ENCODE peak calls at places on chromosomes 12 and 14, in seven cellular contexts. One of them, this sample, is unnamed.

GRCh38 chr14:35337557-35338255 is 45.5 kb downstream of the PSMA6 start:
- DNase-seq in Panc1: no peak
- DNase-seq in HCT116: no peak
- DNase-seq in HL-60: no peak
- DNase-seq in HepG2: no peak
- DNase-seq in K562: no peak
- DNase-seq in A549: peak
- DNase-seq in this sample: peak

GRCh38 chr12:108850854-108851573 is 6.4 kb downstream of the SSH1 start:
- DNase-seq in Panc1: no peak
- DNase-seq in HCT116: no peak
- DNase-seq in HL-60: no peak
- DNase-seq in HepG2: no peak
- DNase-seq in K562: peak
- DNase-seq in A549: peak
- DNase-seq in this sample: no peak

GRCh38 chr14:86665975-86666374 is 1136.0 kb downstream of the FLRT2 start:
- DNase-seq in Panc1: no peak
- DNase-seq in HCT116: no peak
- DNase-seq in HL-60: no peak
- DNase-seq in HepG2: no peak
- DNase-seq in K562: no peak
- DNase-seq in A549: no peak
- DNase-seq in this sample: no peak

GRCh38 chr14:105090493-105091334 is 25.5 kb upstream of the GPR132 start:
- DNase-seq in Panc1: no peak
- DNase-seq in HCT116: peak
- DNase-seq in HL-60: peak
- DNase-seq in HepG2: peak
- DNase-seq in K562: peak
- DNase-seq in A549: peak
- DNase-seq in this sample: peak

GRCh38 chr14:50601405-50601804 is 41.5 kb downstream of the ATL1 start:
- DNase-seq in Panc1: no peak
- DNase-seq in HCT116: no peak
- DNase-seq in HL-60: no peak
- DNase-seq in HepG2: no peak
- DNase-seq in K562: no peak
- DNase-seq in A549: peak
- DNase-seq in this sample: no peak

GRCh38 chr14:78278464-78278863 is 108.3 kb downstream of the NRXN3 start:
- DNase-seq in Panc1: no peak
- DNase-seq in HCT116: no peak
- DNase-seq in HL-60: no peak
- DNase-seq in HepG2: no peak
- DNase-seq in K562: no peak
- DNase-seq in A549: no peak
- DNase-seq in this sample: no peak

GRCh38 chr12:71693126-71693525 is 7.2 kb downstream of the TMEM19 start:
- DNase-seq in Panc1: no peak
- DNase-seq in HCT116: no peak
- DNase-seq in HL-60: no peak
- DNase-seq in HepG2: no peak
- DNase-seq in K562: no peak
- DNase-seq in A549: no peak
- DNase-seq in this sample: no peak

GRCh38 chr12:53467880-53468279 is 16.0 kb downstream of the PCBP2 start:
- DNase-seq in Panc1: no peak
- DNase-seq in HCT116: no peak
- DNase-seq in HL-60: no peak
- DNase-seq in HepG2: no peak
- DNase-seq in K562: no peak
- DNase-seq in A549: no peak
- DNase-seq in this sample: no peak

GRCh38 chr14:61950340-61950739 is 188.1 kb downstream of the SNAPC1 start:
- DNase-seq in Panc1: no peak
- DNase-seq in HCT116: no peak
- DNase-seq in HL-60: no peak
- DNase-seq in HepG2: no peak
- DNase-seq in K562: no peak
- DNase-seq in A549: no peak
- DNase-seq in this sample: no peak

GRCh38 chr12:53989227-53990113 is 4.5 kb downstream of the HOXC10 start:
- DNase-seq in Panc1: no peak
- DNase-seq in HCT116: no peak
- DNase-seq in HL-60: no peak
- DNase-seq in HepG2: peak
- DNase-seq in K562: peak
- DNase-seq in A549: peak
- DNase-seq in this sample: peak

GRCh38 chr12:57765003-57765697 is 1.7 kb downstream of the CYP27B1 start:
- DNase-seq in Panc1: no peak
- DNase-seq in HCT116: no peak
- DNase-seq in HL-60: no peak
- DNase-seq in HepG2: peak
- DNase-seq in K562: no peak
- DNase-seq in A549: peak
- DNase-seq in this sample: peak

GRCh38 chr12:67419810-67420209 is 150.7 kb downstream of the CAND1 start:
- DNase-seq in Panc1: no peak
- DNase-seq in HCT116: no peak
- DNase-seq in HL-60: no peak
- DNase-seq in HepG2: no peak
- DNase-seq in K562: peak
- DNase-seq in A549: no peak
- DNase-seq in this sample: peak

GRCh38 chr12:98741615-98742265 is 96.7 kb downstream of the APAF1 start:
- DNase-seq in Panc1: no peak
- DNase-seq in HCT116: no peak
- DNase-seq in HL-60: no peak
- DNase-seq in HepG2: no peak
- DNase-seq in K562: peak
- DNase-seq in A549: no peak
- DNase-seq in this sample: peak

DNA sequence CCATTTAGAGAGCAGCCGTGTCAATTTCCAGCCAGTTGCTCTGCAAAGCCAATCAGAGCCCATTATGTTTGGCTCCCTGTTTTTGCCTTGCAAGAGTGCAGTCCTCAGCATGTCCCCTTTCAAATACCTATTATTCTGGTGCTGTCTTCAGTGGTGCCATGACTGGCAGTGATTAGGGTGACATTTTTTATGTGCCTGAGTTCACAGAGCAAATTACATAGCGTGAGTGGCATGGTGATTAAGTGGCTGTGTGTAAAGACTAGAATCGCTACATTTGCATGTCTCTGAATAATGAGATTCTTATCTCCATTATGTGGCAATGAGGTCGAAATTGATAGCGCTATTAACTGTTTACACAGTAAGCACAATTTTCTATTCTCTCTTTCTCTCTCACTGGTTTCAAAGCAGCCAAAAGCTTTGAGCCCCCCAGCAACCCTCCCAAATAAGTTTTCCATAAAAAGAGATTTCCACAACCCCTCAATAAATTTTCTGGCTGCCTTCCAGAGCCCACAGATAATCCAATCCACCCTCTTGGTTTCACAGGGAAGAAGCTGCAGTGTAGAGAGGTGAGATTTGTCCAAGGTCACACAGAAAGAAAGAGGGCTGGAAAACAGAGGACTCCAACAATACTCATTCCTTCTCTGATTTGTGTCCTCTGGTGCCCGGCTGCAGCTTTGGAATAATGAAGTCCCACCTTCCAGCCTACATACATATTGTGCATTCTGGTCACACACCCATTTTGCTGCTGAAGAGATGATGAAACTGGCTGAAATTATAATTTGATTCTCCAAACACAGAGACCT is 58.8 kb upstream of the NUDT4 start:
- DNase-seq in Panc1: no peak
- DNase-seq in HCT116: no peak
- DNase-seq in HL-60: no peak
- DNase-seq in HepG2: no peak
- DNase-seq in K562: no peak
- DNase-seq in A549: no peak
- DNase-seq in this sample: no peak
- TF ChIP-seq REST in Panc1: no peak
- TF ChIP-seq REST in HCT116: no peak
- TF ChIP-seq REST in HL-60: no peak
- TF ChIP-seq REST in HepG2: no peak
- TF ChIP-seq REST in K562: no peak
- TF ChIP-seq REST in A549: no peak
- TF ChIP-seq REST in this sample: no peak

GRCh38 chr14:85576848-85577541 is 47.1 kb downstream of the FLRT2 start:
- DNase-seq in Panc1: no peak
- DNase-seq in HCT116: no peak
- DNase-seq in HL-60: no peak
- DNase-seq in HepG2: no peak
- DNase-seq in K562: no peak
- DNase-seq in A549: no peak
- DNase-seq in this sample: no peak

GRCh38 chr14:85576161-85576560 is 46.2 kb downstream of the FLRT2 start:
- DNase-seq in Panc1: no peak
- DNase-seq in HCT116: no peak
- DNase-seq in HL-60: no peak
- DNase-seq in HepG2: no peak
- DNase-seq in K562: no peak
- DNase-seq in A549: no peak
- DNase-seq in this sample: no peak

GRCh38 chr14:85575617-85575898 is 45.6 kb downstream of the FLRT2 start:
- DNase-seq in Panc1: no peak
- DNase-seq in HCT116: no peak
- DNase-seq in HL-60: no peak
- DNase-seq in HepG2: no peak
- DNase-seq in K562: no peak
- DNase-seq in A549: no peak
- DNase-seq in this sample: peak

GRCh38 chr14:85573406-85573805 is 43.5 kb downstream of the FLRT2 start:
- DNase-seq in Panc1: no peak
- DNase-seq in HCT116: no peak
- DNase-seq in HL-60: no peak
- DNase-seq in HepG2: no peak
- DNase-seq in K562: no peak
- DNase-seq in A549: no peak
- DNase-seq in this sample: no peak

DNA sequence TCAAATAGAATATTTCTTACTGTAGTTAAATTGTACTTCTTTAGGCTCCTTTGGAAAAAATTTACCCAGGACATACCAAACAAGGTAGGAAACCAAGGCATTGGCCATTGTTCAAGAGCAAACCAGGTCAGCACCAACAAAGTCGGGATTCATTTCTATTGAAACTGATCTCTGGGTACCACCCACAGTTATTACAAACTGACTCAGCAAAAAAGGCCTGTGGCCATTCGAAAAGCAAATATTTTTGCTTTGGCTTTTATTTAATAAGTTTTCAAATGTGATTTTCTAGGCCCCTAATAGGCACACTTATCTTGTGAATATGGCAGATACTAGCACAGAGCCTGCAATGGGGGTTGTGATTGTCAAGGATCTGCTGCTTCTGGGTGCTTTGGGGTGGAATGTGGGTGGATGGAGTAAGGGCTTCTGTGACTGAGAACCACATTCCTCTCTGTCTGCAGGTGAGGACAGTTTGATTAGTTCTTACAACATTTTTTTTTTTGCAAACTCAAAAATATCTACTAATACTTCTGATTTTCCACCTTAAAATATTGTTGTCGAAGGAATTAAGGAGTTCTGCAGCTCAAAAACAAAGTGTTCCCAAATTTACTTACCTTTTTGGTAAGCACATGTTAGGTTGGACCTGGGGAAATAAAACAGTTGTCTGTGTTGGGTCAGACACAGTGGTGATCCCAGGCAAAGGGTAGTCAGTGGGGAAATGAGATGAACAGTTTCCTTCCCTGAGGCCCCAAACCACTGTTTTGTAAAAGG is 45.1 kb downstream of the FLRT2 start:
- DNase-seq in Panc1: no peak
- DNase-seq in HCT116: no peak
- DNase-seq in HL-60: no peak
- DNase-seq in HepG2: no peak
- DNase-seq in K562: no peak
- DNase-seq in A549: no peak
- DNase-seq in this sample: peak
- TF ChIP-seq REST in Panc1: no peak
- TF ChIP-seq REST in HCT116: no peak
- TF ChIP-seq REST in HL-60: no peak
- TF ChIP-seq REST in HepG2: no peak
- TF ChIP-seq REST in K562: no peak
- TF ChIP-seq REST in A549: no peak
- TF ChIP-seq REST in this sample: no peak

GRCh38 chr14:93041002-93041401 is 74.7 kb downstream of the ITPK1 start:
- DNase-seq in Panc1: no peak
- DNase-seq in HCT116: no peak
- DNase-seq in HL-60: no peak
- DNase-seq in HepG2: no peak
- DNase-seq in K562: no peak
- DNase-seq in A549: no peak
- DNase-seq in this sample: peak

GRCh38 chr14:93039649-93040315 is 75.9 kb downstream of the ITPK1 start:
- DNase-seq in Panc1: no peak
- DNase-seq in HCT116: no peak
- DNase-seq in HL-60: no peak
- DNase-seq in HepG2: no peak
- DNase-seq in K562: no peak
- DNase-seq in A549: no peak
- DNase-seq in this sample: no peak

GRCh38 chr14:93042968-93043940 is 72.5 kb downstream of the ITPK1 start:
- DNase-seq in Panc1: no peak
- DNase-seq in HCT116: peak
- DNase-seq in HL-60: no peak
- DNase-seq in HepG2: peak
- DNase-seq in K562: no peak
- DNase-seq in A549: peak
- DNase-seq in this sample: no peak

GRCh38 chr14:93041830-93042229 is 73.9 kb downstream of the ITPK1 start:
- DNase-seq in Panc1: no peak
- DNase-seq in HCT116: no peak
- DNase-seq in HL-60: no peak
- DNase-seq in HepG2: no peak
- DNase-seq in K562: no peak
- DNase-seq in A549: no peak
- DNase-seq in this sample: no peak

DNA sequence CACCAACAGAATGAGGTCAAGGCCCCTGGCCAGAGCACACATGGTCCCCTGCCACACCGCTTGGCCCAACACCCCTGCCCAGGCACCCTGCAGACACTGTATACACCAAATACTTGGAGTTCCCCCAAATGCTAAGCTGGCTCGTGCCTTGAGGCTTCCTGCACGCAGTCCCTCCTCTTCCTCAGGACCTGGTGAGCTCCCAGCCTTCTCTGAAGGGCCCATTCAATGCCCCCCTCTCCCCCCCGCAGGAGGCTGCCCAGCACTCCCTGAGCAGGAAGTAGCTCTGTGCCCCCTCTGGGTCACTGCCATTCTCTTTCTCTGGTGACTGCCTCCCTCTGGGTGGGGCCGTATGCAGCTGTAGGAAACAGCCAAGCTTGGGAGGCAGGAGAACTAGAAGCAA is 75.3 kb downstream of the ITPK1 start:
- DNase-seq in Panc1: no peak
- DNase-seq in HCT116: no peak
- DNase-seq in HL-60: no peak
- DNase-seq in HepG2: no peak
- DNase-seq in K562: no peak
- DNase-seq in A549: no peak
- DNase-seq in this sample: no peak
- TF ChIP-seq REST in Panc1: no peak
- TF ChIP-seq REST in HCT116: no peak
- TF ChIP-seq REST in HL-60: no peak
- TF ChIP-seq REST in HepG2: no peak
- TF ChIP-seq REST in K562: no peak
- TF ChIP-seq REST in A549: no peak
- TF ChIP-seq REST in this sample: no peak

GRCh38 chr14:54815016-54815415 is 87.6 kb downstream of the GCH1 start:
- DNase-seq in Panc1: no peak
- DNase-seq in HCT116: no peak
- DNase-seq in HL-60: no peak
- DNase-seq in HepG2: no peak
- DNase-seq in K562: no peak
- DNase-seq in A549: no peak
- DNase-seq in this sample: no peak
- TF ChIP-seq REST in Panc1: no peak
- TF ChIP-seq REST in HCT116: no peak
- TF ChIP-seq REST in HL-60: no peak
- TF ChIP-seq REST in HepG2: no peak
- TF ChIP-seq REST in K562: no peak
- TF ChIP-seq REST in A549: no peak
- TF ChIP-seq REST in this sample: no peak